ENCODE peak calls at places on chromosomes 3 and 15, in seven cellular contexts. U is SK-N-SH, J is H9, I is HCT116, E is DND-41, H is kidney, L is GM23248. S is an unnamed sample.

GRCh38 chr3:170180107-170180951 is 1.2 kb downstream of the PHC3 start:
- DNase-seq in H (no peak), L (peak; percentile 46), E (peak; percentile 45), I (no peak), U (no peak), J (no peak), S (no peak)

GRCh38 chr3:104628185-104628789 is 738.4 kb upstream of the ALCAM start:
- DNase-seq in H (no peak), E (no peak), L (peak; percentile 84), I (peak; percentile 33), U (peak; percentile 37), J (no peak), S (no peak)

GRCh38 chr3:23552506-23552905 is 253.2 kb upstream of the UBE2E1 start:
- DNase-seq in U (no peak), E (no peak), L (no peak), H (no peak), I (no peak), J (no peak), S (no peak)

GRCh38 chr3:180402463-180403073 is 199.4 kb upstream of the TTC14 start:
- DNase-seq in E (no peak), U (no peak), L (no peak), H (no peak), J (no peak), I (no peak), S (no peak)

GRCh38 chr15:40323953-40324937 is 753 bp downstream of the INAFM2 start:
- DNase-seq in L (peak; percentile 56), I (no peak), H (peak; percentile 85), E (peak; percentile 15), J (no peak), U (peak; percentile 78), S (peak; percentile 72)

GRCh38 chr3:56868706-56869105 is 67.0 kb upstream of the ARHGEF3 start:
- DNase-seq in L (no peak), I (no peak), J (no peak), U (no peak), E (no peak), H (no peak), S (no peak)

GRCh38 chr15:63605816-63606215 is 8.6 kb downstream of the FBXL22 start:
- DNase-seq in I (no peak), H (no peak), U (no peak), J (no peak), L (no peak), E (no peak), S (no peak)

GRCh38 chr3:128998532-128998931 is 2.6 kb upstream of the EFCC1 start:
- DNase-seq in H (no peak), E (peak; percentile 80), I (no peak), U (no peak), L (no peak), J (no peak), S (no peak)

GRCh38 chr3:17065315-17065714 is 180.6 kb downstream of the PLCL2 start:
- DNase-seq in E (no peak), J (no peak), L (no peak), H (no peak), U (no peak), I (no peak), S (no peak)

GRCh38 chr3:18558526-18558925 is 133.4 kb upstream of the SATB1 start:
- DNase-seq in E (no peak), L (no peak), J (no peak), H (no peak), I (no peak), U (no peak), S (no peak)

GRCh38 chr3:12155833-12156232 is 2.9 kb downstream of the TIMP4 start:
- DNase-seq in U (no peak), I (peak; percentile 67), J (no peak), L (peak; percentile 89), E (no peak), H (no peak), S (no peak)

GRCh38 chr3:159273608-159274007 is 471.8 kb downstream of the MFSD1 start:
- DNase-seq in L (peak; percentile 71), E (peak; percentile 59), U (no peak), I (no peak), H (no peak), J (peak; percentile 46), S (peak; percentile 90)

GRCh38 chr3:173733029-173733652 is 335.6 kb downstream of the NLGN1 start:
- DNase-seq in I (peak; percentile 19), L (peak; percentile 68), E (no peak), H (no peak), U (peak; percentile 4), J (no peak), S (no peak)

GRCh38 chr3:150830745-150831144 is 67.8 kb upstream of the SIAH2 start:
- DNase-seq in H (no peak), I (no peak), E (no peak), L (no peak), J (no peak), U (no peak), S (no peak)

GRCh38 chr3:197367081-197367780 is 68.8 kb upstream of the DLG1 start:
- DNase-seq in I (no peak), E (no peak), J (no peak), H (no peak), L (peak; percentile 71), U (peak; percentile 16), S (peak; percentile 77)

GRCh38 chr15:57329582-57330367 is 46.5 kb upstream of the CGNL1 start:
- DNase-seq in E (no peak), H (no peak), L (no peak), U (no peak), J (no peak), I (no peak), S (no peak)

GRCh38 chr3:69288161-69288895 is 97.6 kb downstream of the FRMD4B start:
- DNase-seq in L (no peak), H (no peak), E (no peak), I (no peak), U (no peak), J (peak; percentile 83), S (peak; percentile 89)

GRCh38 chr3:25775936-25776335 is 7.3 kb downstream of the NGLY1 start:
- DNase-seq in H (no peak), J (no peak), E (no peak), I (no peak), U (no peak), L (no peak), S (no peak)
- H3K9me3 ChIP-seq in H (no peaks in the 10 kb centered on the region), J (no peaks in the 10 kb centered on the region), E (no peaks in the 10 kb centered on the region), I (no peaks in the 10 kb centered on the region), U (no peaks in the 10 kb centered on the region), L (no peaks in the 10 kb centered on the region), S (peaks cover 40% of the 10 kb centered on the region)

GRCh38 chr3:189277711-189278110 is 105.9 kb downstream of the TPRG1 start:
- DNase-seq in J (no peak), I (no peak), U (no peak), E (no peak), H (no peak), L (peak; percentile 40), S (no peak)

GRCh38 chr3:189275182-189275581 is 103.4 kb downstream of the TPRG1 start:
- DNase-seq in E (no peak), L (no peak), U (no peak), J (no peak), I (no peak), H (no peak), S (no peak)

GRCh38 chr3:189278211-189278610 is 106.4 kb downstream of the TPRG1 start:
- DNase-seq in J (no peak), U (no peak), E (no peak), I (no peak), H (no peak), L (no peak), S (no peak)

GRCh38 chr3:189275852-189276251 is 104.1 kb downstream of the TPRG1 start:
- DNase-seq in E (no peak), L (no peak), I (no peak), H (no peak), J (no peak), U (no peak), S (no peak)

GRCh38 chr3:189276481-189277190 is 104.9 kb downstream of the TPRG1 start:
- DNase-seq in E (no peak), U (no peak), J (no peak), H (no peak), L (peak; percentile 84), I (no peak), S (no peak)
- H3K27ac ChIP-seq in E (no peak overlapping the region), U (no peak overlapping the region), J (no peak overlapping the region), H (no peak overlapping the region), L (peak overlapping the region; percentile 41), I (no peak overlapping the region), S (no peak overlapping the region)

GRCh38 chr3:195549931-195550519 is 6.9 kb upstream of the PPP1R2 start:
- DNase-seq in I (no peak), E (peak; percentile 87), J (no peak), L (no peak), U (no peak), H (no peak), S (no peak)

GRCh38 chr3:195550723-195551122 is 7.6 kb upstream of the PPP1R2 start:
- DNase-seq in E (peak; percentile 23), U (no peak), L (no peak), J (no peak), I (no peak), H (no peak), S (no peak)

GRCh38 chr3:195548046-195548445 is 4.9 kb upstream of the PPP1R2 start:
- DNase-seq in U (no peak), I (no peak), E (no peak), J (no peak), H (no peak), L (no peak), S (no peak)

GRCh38 chr3:195549001-195549400 is 5.9 kb upstream of the PPP1R2 start:
- DNase-seq in J (no peak), E (no peak), L (peak; percentile 20), H (no peak), I (no peak), U (no peak), S (no peak)

DNA sequence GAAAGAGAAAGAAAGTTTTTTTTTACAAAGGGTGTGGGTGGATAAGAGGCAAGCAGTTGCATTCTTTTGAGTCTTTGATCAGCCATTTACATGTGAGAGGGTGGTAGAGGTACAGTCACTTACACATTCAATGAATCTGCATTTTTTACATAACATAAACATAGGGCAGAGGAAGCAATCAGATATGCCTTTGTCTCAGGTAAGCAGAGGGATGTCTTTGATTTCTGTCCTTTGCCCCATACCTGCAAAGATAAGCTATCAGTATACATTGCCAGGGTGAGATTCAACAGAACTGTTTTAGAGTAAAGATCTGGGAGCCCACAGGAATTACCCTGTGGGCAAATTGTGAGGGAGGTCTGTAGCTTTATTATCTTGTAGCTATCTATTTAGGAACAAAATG is 5.4 kb upstream of the PPP1R2 start:
- DNase-seq in L (no peak), U (no peak), E (no peak), I (no peak), J (no peak), H (no peak), S (no peak)
- H3K9ac ChIP-seq in L (no peak overlapping the region), U (no peak overlapping the region), E (no peak overlapping the region), I (no peak overlapping the region), J (no peak overlapping the region), H (no peak overlapping the region), S (no peak overlapping the region)

GRCh38 chr3:13927295-13927694 is 47.4 kb upstream of the WNT7A start:
- DNase-seq in U (peak; percentile 39), L (peak; percentile 24), E (no peak), J (peak; percentile 29), H (no peak), I (peak; percentile 3), S (peak; percentile 62)
- H3K9me3 ChIP-seq in U (no peaks in the 10 kb centered on the region), L (no peaks in the 10 kb centered on the region), E (peaks cover 5% of the 10 kb centered on the region), J (no peaks in the 10 kb centered on the region), H (no peaks in the 10 kb centered on the region), I (no peaks in the 10 kb centered on the region), S (peaks cover 47% of the 10 kb centered on the region)

S was measured in endodermal cell.